ENCODE peak calls at places on chromosomes 6 and 20, in four cellular contexts. L is fibroblast of villous mesenchyme, X is adrenal gland, O is heart right ventricle. V is an unnamed sample.

GRCh38 chr6:154166140-154166539 is 127.1 kb downstream of the OPRM1 start:
- DNase-seq in L (no peak), X (no peak), O (no peak), V (no peak)

GRCh38 chr20:60224914-60225313 is 266.7 kb downstream of the CDH26 start:
- DNase-seq in L (no peak), X (peak), O (no peak), V (peak)

GRCh38 chr20:17992224-17992637 is 23.4 kb downstream of the MGME1 start:
- DNase-seq in L (no peak), X (no peak), O (no peak), V (no peak)

GRCh38 chr6:22764521-22764920 is 195.2 kb downstream of the HDGFL1 start:
- DNase-seq in L (peak), X (no peak), O (no peak), V (peak)

GRCh38 chr6:55033021-55033546 is 141.2 kb upstream of the HCRTR2 start:
- DNase-seq in L (peak), X (no peak), O (no peak), V (no peak)

GRCh38 chr20:49727473-49727872 is 13.8 kb upstream of the B4GALT5 start:
- DNase-seq in L (no peak), X (no peak), O (no peak), V (peak)

GRCh38 chr6:125008261-125008671 is 46.0 kb downstream of the RNF217 start:
- DNase-seq in L (no peak), X (no peak), O (no peak), V (peak)

GRCh38 chr6:167996424-167997199 is 859 bp upstream of the KIF25 start:
- DNase-seq in L (no peak), X (no peak), O (no peak), V (no peak)

GRCh38 chr20:51249215-51249614 is 226.3 kb upstream of the KCNG1 start:
- DNase-seq in L (no peak), X (no peak), O (no peak), V (peak)

GRCh38 chr6:37690964-37691735 is 6.5 kb downstream of the MDGA1 start:
- DNase-seq in L (peak), X (no peak), O (no peak), V (no peak)

GRCh38 chr20:34045294-34045693 is 51.6 kb downstream of the RALY start:
- DNase-seq in L (peak), X (peak), O (peak), V (peak)

GRCh38 chr20:63029358-63030121 is 22.8 kb upstream of the BHLHE23 start:
- DNase-seq in L (no peak), X (no peak), O (no peak), V (no peak)

GRCh38 chr20:2873747-2874041 is 413 bp downstream of the PTPRA start:
- DNase-seq in L (peak), X (peak), O (peak), V (peak)

GRCh38 chr6:20492099-20492498 is 42.2 kb upstream of the CDKAL1 start:
- DNase-seq in L (no peak), X (no peak), O (no peak), V (no peak)

GRCh38 chr6:53714395-53714794 is 48.8 kb upstream of the KLHL31 start:
- DNase-seq in L (no peak), X (no peak), O (no peak), V (no peak)

GRCh38 chr6:170523256-170524187 is 29.6 kb downstream of the PSMB1 start:
- DNase-seq in L (no peak), X (no peak), O (peak), V (no peak)

GRCh38 chr20:49343246-49343645 is 65.4 kb upstream of the ZNFX1 start:
- DNase-seq in L (no peak), X (no peak), O (no peak), V (no peak)

GRCh38 chr6:125974214-125974866 is 12.0 kb upstream of the TRMT11 start:
- DNase-seq in L (peak), X (no peak), O (no peak), V (peak)

GRCh38 chr6:126199482-126199881 is 140.4 kb upstream of the CENPW start:
- DNase-seq in L (no peak), X (no peak), O (no peak), V (no peak)

GRCh38 chr20:57450419-57450818 is 59.2 kb downstream of the RBM38 start:
- DNase-seq in L (peak), X (peak), O (peak), V (peak)

GRCh38 chr6:154995241-154996162 is at the start of gene TIAM2:
- DNase-seq in L (peak), X (peak), O (peak), V (no peak)

GRCh38 chr6:160300076-160300695 is 41.6 kb upstream of the SLC22A2 start:
- DNase-seq in L (no peak), X (no peak), O (no peak), V (no peak)

GRCh38 chr20:11921326-11921725 is 3.6 kb downstream of the BTBD3 start:
- DNase-seq in L (no peak), X (no peak), O (no peak), V (no peak)

GRCh38 chr6:44227138-44227770 is 3.9 kb downstream of the SLC29A1 start:
- DNase-seq in L (no peak), X (peak), O (no peak), V (no peak)

GRCh38 chr6:119138906-119139541 is 60.6 kb upstream of the FAM184A start:
- DNase-seq in L (peak), X (no peak), O (no peak), V (peak)

GRCh38 chr6:30443657-30444450 is 45.5 kb upstream of the HLA-E start:
- DNase-seq in L (peak), X (no peak), O (no peak), V (peak)

GRCh38 chr20:51311636-51312479 is 230.7 kb downstream of the NFATC2 start:
- DNase-seq in L (peak), X (no peak), O (no peak), V (peak)

GRCh38 chr6:1658212-1659005 is 48.7 kb downstream of the FOXC1 start:
- DNase-seq in L (no peak), X (no peak), O (no peak), V (no peak)

GRCh38 chr6:38058022-38058421 is 238.5 kb downstream of the ZFAND3 start:
- DNase-seq in L (peak), X (no peak), O (no peak), V (peak)

GRCh38 chr20:39105551-39105950 is 143.4 kb downstream of the DHX35 start:
- DNase-seq in L (no peak), X (no peak), O (no peak), V (no peak)

GRCh38 chr6:35601331-35602132 is 87.2 kb downstream of the FKBP5 start:
- DNase-seq in L (peak), X (peak), O (peak), V (peak)

GRCh38 chr6:26490576-26490964 is 9.5 kb upstream of the BTN1A1 start:
- DNase-seq in L (no peak), X (no peak), O (no peak), V (no peak)

DNA sequence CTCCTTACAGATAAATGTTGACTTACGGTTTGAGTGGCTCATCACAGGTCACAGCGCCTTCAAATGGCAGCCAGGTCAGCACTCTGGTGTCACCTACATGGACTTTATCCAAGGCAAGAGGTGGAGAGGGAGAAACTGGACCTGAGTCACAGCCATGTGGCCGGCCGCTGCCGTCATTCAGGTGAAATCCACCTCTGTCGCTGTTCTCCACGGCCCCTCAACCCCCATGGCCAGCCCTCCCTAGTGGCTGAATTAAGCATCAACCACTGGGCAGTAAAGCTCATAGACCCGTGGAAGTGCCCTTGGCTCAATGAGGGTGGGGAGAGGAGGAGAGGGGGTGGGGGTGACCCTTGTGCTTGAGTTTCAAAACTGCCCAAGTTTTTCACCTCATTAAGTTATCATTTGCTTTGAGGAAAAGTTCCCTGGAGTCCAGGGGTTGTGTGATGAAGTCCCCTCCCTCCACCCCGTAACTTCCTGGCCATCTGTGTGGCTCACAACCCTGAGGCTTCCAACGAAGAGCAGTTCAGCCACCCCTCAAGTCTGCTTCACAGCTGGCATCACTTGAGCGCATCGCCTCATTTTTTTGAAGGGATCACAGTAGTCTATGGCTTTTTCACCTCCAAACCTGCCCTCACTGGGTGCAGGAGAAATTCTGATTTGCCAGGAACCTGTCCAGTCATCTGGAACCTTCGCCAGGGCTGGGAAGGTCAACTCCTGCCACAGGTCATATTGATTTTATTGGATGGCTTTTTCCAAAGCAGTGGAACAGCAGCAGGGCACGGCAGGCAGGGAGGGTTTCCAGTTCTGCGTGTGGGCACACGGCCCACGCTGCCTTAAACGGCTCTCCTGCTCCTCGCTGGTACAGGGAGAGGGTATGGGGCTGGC is 43.5 kb upstream of the APCDD1L start:
- DNase-seq in L (no peak), X (no peak), O (no peak), V (no peak)
- TF ChIP-seq CTCF in L (no peak), X (no peak), O (no peak), V (no peak)

GRCh38 chr6:152946484-152946883 is 36.4 kb downstream of the FBXO5 start:
- DNase-seq in L (no peak), X (no peak), O (no peak), V (no peak)

GRCh38 chr6:152952866-152953509 is 29.9 kb downstream of the FBXO5 start:
- DNase-seq in L (peak), X (no peak), O (no peak), V (peak)

GRCh38 chr6:152952045-152952444 is 30.8 kb downstream of the FBXO5 start:
- DNase-seq in L (no peak), X (no peak), O (no peak), V (peak)

GRCh38 chr6:152950240-152950639 is 32.6 kb downstream of the FBXO5 start:
- DNase-seq in L (no peak), X (no peak), O (no peak), V (no peak)

DNA sequence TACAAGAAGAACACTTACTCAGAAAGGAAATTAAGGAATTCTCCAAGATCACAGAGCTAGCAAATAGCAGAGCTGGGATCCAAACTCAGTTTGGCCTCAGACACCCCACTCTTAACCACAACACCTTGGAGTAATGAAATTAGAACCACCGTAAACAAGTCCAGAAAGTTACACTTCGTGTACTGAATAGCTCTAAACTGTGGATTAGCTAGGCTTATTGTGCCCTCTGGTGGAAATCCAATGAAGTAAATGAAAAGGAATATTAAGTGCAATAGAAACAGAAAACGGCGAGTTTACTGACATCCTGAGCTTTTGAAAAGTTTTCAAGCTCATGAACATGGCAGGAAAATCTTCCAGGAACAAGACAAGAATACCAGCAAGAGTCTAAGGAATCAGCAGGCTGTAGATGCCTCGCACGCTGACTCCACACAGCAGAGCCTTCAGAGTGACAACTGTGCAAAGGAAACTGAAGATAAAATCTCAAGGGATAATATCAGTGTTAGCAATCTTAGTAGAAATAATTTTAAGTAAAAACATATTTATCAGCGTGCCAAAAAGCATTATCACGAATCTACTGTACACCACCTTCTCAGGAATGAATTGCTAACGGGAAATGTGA is 34.6 kb downstream of the FBXO5 start:
- DNase-seq in L (peak), X (no peak), O (peak), V (peak)
- H3K4me3 ChIP-seq in L (peak), X (no peak), O (peak), V (no peak)

GRCh38 chr6:117399126-117399525 is 26.6 kb downstream of the ROS1 start:
- DNase-seq in L (no peak), X (no peak), O (no peak), V (no peak)

GRCh38 chr6:117401799-117402198 is 23.9 kb downstream of the ROS1 start:
- DNase-seq in L (no peak), X (no peak), O (no peak), V (no peak)

GRCh38 chr6:117396228-117396627 is 29.5 kb downstream of the ROS1 start:
- DNase-seq in L (peak), X (no peak), O (no peak), V (no peak)

GRCh38 chr6:117397536-117398227 is 28.1 kb downstream of the ROS1 start:
- DNase-seq in L (peak), X (no peak), O (no peak), V (peak)

GRCh38 chr6:117399924-117400323 is 25.8 kb downstream of the ROS1 start:
- DNase-seq in L (peak), X (no peak), O (no peak), V (peak)
- TF ChIP-seq CTCF in L (peak), X (no peak), O (no peak), V (peak)

DNA sequence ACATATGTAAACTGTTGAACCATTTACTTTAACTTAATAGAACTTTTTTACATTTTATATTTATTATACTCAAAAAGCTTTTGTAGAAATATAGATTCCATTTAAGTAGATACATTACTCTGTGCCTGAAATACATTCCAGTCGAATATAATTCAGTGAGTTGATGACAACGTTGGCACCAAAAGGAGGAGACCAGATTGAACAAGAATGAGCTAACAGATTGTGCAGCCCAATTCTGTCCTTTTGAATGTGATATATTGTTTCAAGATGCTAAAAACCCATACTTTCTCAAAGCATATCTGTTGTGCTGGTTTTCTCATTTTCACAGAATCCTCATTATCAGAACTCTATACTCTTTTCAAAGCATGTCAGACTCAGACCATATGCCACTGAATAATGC is 147.4 kb upstream of the SIM1 start:
- DNase-seq in L (no peak), X (no peak), O (no peak), V (no peak)
- H3K4me3 ChIP-seq in L (no peak), X (no peak), O (no peak), V (no peak)

GRCh38 chr6:165886169-165886568 is 223.1 kb upstream of the PDE10A start:
- DNase-seq in L (no peak), X (no peak), O (no peak), V (no peak)

GRCh38 chr6:165883851-165884640 is 221.0 kb upstream of the PDE10A start:
- DNase-seq in L (peak), X (no peak), O (no peak), V (peak)

GRCh38 chr6:165880721-165881120 is 217.7 kb upstream of the PDE10A start:
- DNase-seq in L (peak), X (no peak), O (no peak), V (no peak)

GRCh38 chr6:165881812-165882211 is 218.8 kb upstream of the PDE10A start:
- DNase-seq in L (no peak), X (no peak), O (no peak), V (no peak)

GRCh38 chr6:165884813-165885765 is 222.0 kb upstream of the PDE10A start:
- DNase-seq in L (peak), X (peak), O (peak), V (peak)
- TF ChIP-seq CTCF in L (peak), X (peak), O (peak), V (peak)

GRCh38 chr6:6218246-6219085 is 102.0 kb downstream of the F13A1 start:
- DNase-seq in L (peak), X (no peak), O (no peak), V (no peak)
- H3K4me3 ChIP-seq in L (no peak), X (no peak), O (no peak), V (no peak)